ENCODE peak calls at places on chromosome 7, in eight cellular contexts. W, E, U, M, S, K, J and L are unnamed samples.

GRCh38 chr7:150399861-150400778 is 21.0 kb downstream of the ZNF775 start:
- DNase-seq in W (peak), M (no peak), K (no peak), U (no peak), S (peak), J (no peak), E (no peak), L (peak)

GRCh38 chr7:87876759-87877234 is 504 bp downstream of the DBF4 start:
- DNase-seq in U (peak), W (peak), M (peak), K (peak), S (no peak), E (peak), J (no peak), L (peak)

GRCh38 chr7:2633538-2634264 is 1.9 kb downstream of the TTYH3 start:
- DNase-seq in J (peak), E (peak), S (no peak), K (no peak), M (no peak), W (peak), U (peak), L (peak)

GRCh38 chr7:127652333-127653248 is 597 bp downstream of the SND1 start:
- DNase-seq in J (no peak), U (no peak), E (peak), K (no peak), S (no peak), M (no peak), W (no peak), L (peak)

GRCh38 chr7:123750389-123751230 is 1.8 kb upstream of the WASL start:
- DNase-seq in E (no peak), M (no peak), W (no peak), J (no peak), U (no peak), K (no peak), S (no peak), L (no peak)

GRCh38 chr7:44079221-44080021 is 2.9 kb downstream of the POLM start:
- DNase-seq in M (no peak), U (no peak), J (no peak), W (no peak), S (no peak), K (no peak), E (no peak), L (no peak)

GRCh38 chr7:127803626-127804025 is 151.6 kb downstream of the SND1 start:
- DNase-seq in U (no peak), S (no peak), M (no peak), W (no peak), K (no peak), E (no peak), J (no peak), L (no peak)

GRCh38 chr7:100975391-100975821 is 6.0 kb downstream of the MUC12 start:
- DNase-seq in W (no peak), U (no peak), J (no peak), K (no peak), M (no peak), S (no peak), E (no peak), L (no peak)

GRCh38 chr7:5419523-5420107 is 4.0 kb downstream of the TNRC18 start:
- DNase-seq in J (no peak), S (no peak), U (no peak), K (no peak), M (no peak), W (peak), E (no peak), L (peak)

GRCh38 chr7:1268866-1269265 is 36.2 kb downstream of the UNCX start:
- DNase-seq in U (no peak), S (no peak), M (no peak), K (no peak), W (no peak), J (no peak), E (no peak), L (no peak)

GRCh38 chr7:121109145-121109544 is 120.6 kb downstream of the CPED1 start:
- DNase-seq in S (no peak), U (no peak), W (no peak), M (no peak), K (no peak), E (no peak), J (no peak), L (no peak)

GRCh38 chr7:112487457-112487856 is 6.7 kb downstream of the LSMEM1 start:
- DNase-seq in K (no peak), M (no peak), J (no peak), W (no peak), U (no peak), E (no peak), S (no peak), L (no peak)

GRCh38 chr7:15780271-15780670 is 93.8 kb upstream of the MEOX2 start:
- DNase-seq in S (no peak), W (peak), J (no peak), U (no peak), K (no peak), M (no peak), E (peak), L (peak)

GRCh38 chr7:67813621-67814292 is 817.1 kb downstream of the TYW1 start:
- DNase-seq in U (no peak), M (no peak), K (no peak), J (no peak), E (no peak), S (no peak), W (no peak), L (no peak)

GRCh38 chr7:95433129-95433528 is 1.7 kb downstream of the PON2 start:
- DNase-seq in K (no peak), J (no peak), E (no peak), U (no peak), W (no peak), S (no peak), M (no peak), L (no peak)

GRCh38 chr7:30472771-30473392 is 5.7 kb downstream of the NOD1 start:
- DNase-seq in K (no peak), E (peak), U (no peak), J (no peak), S (no peak), M (no peak), W (no peak), L (peak)

GRCh38 chr7:95324396-95324795 is at the start of gene PON1:
- DNase-seq in M (no peak), W (no peak), S (no peak), E (no peak), U (peak), K (peak), J (no peak), L (no peak)

GRCh38 chr7:115782716-115783460 is 247.7 kb downstream of the TFEC start:
- DNase-seq in W (peak), K (no peak), J (no peak), M (no peak), S (no peak), U (no peak), E (peak), L (no peak)

GRCh38 chr7:20217193-20217948 is at the start of gene MACC1:
- DNase-seq in J (no peak), W (no peak), M (no peak), E (no peak), K (peak), U (peak), S (no peak), L (peak)

GRCh38 chr7:115047968-115048720 is 126.2 kb downstream of the MDFIC start:
- DNase-seq in K (no peak), W (no peak), S (no peak), U (no peak), M (no peak), J (peak), E (peak), L (no peak)

GRCh38 chr7:4683043-4683883 is 1.2 kb downstream of the FOXK1 start:
- DNase-seq in J (no peak), M (no peak), U (peak), S (no peak), E (peak), W (no peak), K (no peak), L (no peak)

GRCh38 chr7:3232228-3232627 is 68.8 kb upstream of the SDK1 start:
- DNase-seq in K (no peak), J (no peak), E (peak), S (no peak), U (no peak), W (peak), M (no peak), L (no peak)

GRCh38 chr7:66145404-66145843 is 30.8 kb downstream of the CRCP start:
- DNase-seq in S (no peak), K (no peak), J (no peak), M (no peak), E (peak), W (peak), U (no peak), L (no peak)

GRCh38 chr7:128112018-128112780 is 81.0 kb upstream of the LRRC4 start:
- DNase-seq in E (no peak), M (no peak), S (peak), U (no peak), J (no peak), W (no peak), K (no peak), L (no peak)